ENCODE peak calls at places on chromosomes 6 and 20, in eight cellular contexts. C is ELR; Q is CD8-positive, alpha-beta T cell; Z is posterior cingulate gyrus; W is NCI-H2081; N is cardiac muscle cell; E is OCI-LY7; A is GM23338. J is an unnamed sample.

GRCh38 chr6:100269189-100269588 is 195.5 kb downstream of the SIM1 start:
- DNase-seq in C (peak), Q (no peak), Z (no peak), W (no peak), N (no peak), E (no peak), A (no peak), J (no peak)

GRCh38 chr6:1242439-1242838 is 69.5 kb upstream of the FOXQ1 start:
- DNase-seq in C (peak), Q (no peak), Z (no peak), W (no peak), N (no peak), E (no peak), A (no peak), J (no peak)

GRCh38 chr6:119240257-119241123 is 109.1 kb downstream of the MAN1A1 start:
- DNase-seq in C (peak), Q (no peak), Z (no peak), W (no peak), N (no peak), E (no peak), A (peak), J (no peak)

GRCh38 chr6:148514091-148514850 is 171.6 kb downstream of the SASH1 start:
- DNase-seq in C (no peak), Q (no peak), Z (no peak), W (no peak), N (no peak), E (no peak), A (no peak), J (no peak)

GRCh38 chr6:6007311-6008113 is 787 bp upstream of the NRN1 start:
- DNase-seq in C (peak), Q (no peak), Z (peak), W (peak), N (peak), E (peak), A (peak), J (no peak)

GRCh38 chr6:138465007-138465645 is 34.2 kb downstream of the NHSL1 start:
- DNase-seq in C (peak), Q (no peak), Z (no peak), W (no peak), N (no peak), E (no peak), A (peak), J (no peak)

GRCh38 chr6:97322226-97322625 is 39.2 kb upstream of the MMS22L start:
- DNase-seq in C (peak), Q (no peak), Z (no peak), W (no peak), N (no peak), E (no peak), A (no peak), J (no peak)

GRCh38 chr6:37565267-37566208 is 65.8 kb upstream of the CCDC167 start:
- DNase-seq in C (no peak), Q (no peak), Z (peak), W (peak), N (peak), E (no peak), A (peak), J (peak)

GRCh38 chr6:157449610-157450009 is 68.6 kb downstream of the ZDHHC14 start:
- DNase-seq in C (no peak), Q (no peak), Z (no peak), W (no peak), N (no peak), E (no peak), A (no peak), J (no peak)

GRCh38 chr20:36848078-36848660 is 27.8 kb upstream of the TLDC2 start:
- DNase-seq in C (peak), Q (no peak), Z (no peak), W (no peak), N (peak), E (no peak), A (no peak), J (no peak)

GRCh38 chr20:62061851-62062418 is 3.7 kb downstream of the TAF4 start:
- DNase-seq in C (no peak), Q (no peak), Z (no peak), W (no peak), N (no peak), E (no peak), A (no peak), J (no peak)

GRCh38 chr20:43669332-43669731 is 2.4 kb downstream of the MYBL2 start:
- DNase-seq in C (peak), Q (no peak), Z (no peak), W (no peak), N (no peak), E (peak), A (no peak), J (no peak)

GRCh38 chr6:113031591-113031990 is 684.5 kb downstream of the RFPL4B start:
- DNase-seq in C (peak), Q (no peak), Z (no peak), W (no peak), N (peak), E (no peak), A (no peak), J (no peak)

GRCh38 chr20:62064788-62065668 is 653 bp downstream of the TAF4 start:
- DNase-seq in C (peak), Q (no peak), Z (no peak), W (no peak), N (peak), E (peak), A (no peak), J (no peak)

GRCh38 chr20:13865825-13866351 is 81.1 kb downstream of the NDUFAF5 start:
- DNase-seq in C (no peak), Q (no peak), Z (no peak), W (peak), N (no peak), E (no peak), A (no peak), J (no peak)

GRCh38 chr6:137709424-137710281 is 157.4 kb upstream of the TNFAIP3 start:
- DNase-seq in C (peak), Q (no peak), Z (no peak), W (no peak), N (no peak), E (no peak), A (no peak), J (no peak)

GRCh38 chr20:51506527-51507356 is 35.8 kb downstream of the NFATC2 start:
- DNase-seq in C (no peak), Q (no peak), Z (no peak), W (no peak), N (no peak), E (no peak), A (no peak), J (no peak)

GRCh38 chr6:4774715-4775590 is 1.3 kb upstream of the CDYL start:
- DNase-seq in C (no peak), Q (peak), Z (no peak), W (no peak), N (peak), E (no peak), A (peak), J (peak)

GRCh38 chr6:5054427-5054873 is 30.7 kb upstream of the PPP1R3G start:
- DNase-seq in C (peak), Q (no peak), Z (no peak), W (no peak), N (no peak), E (no peak), A (no peak), J (no peak)